ENCODE peak calls at places on chromosomes 2 and 18, in ten cellular contexts. V is naive B cell; M is upper lobe of right lung; U is KBM-7; D is NT2/D1; P is heart right ventricle; H is stimulated activated CD4-positive, alpha-beta T cell treated with anti-CD3 and anti-CD28 coated beads, Interleukin-15, amount 100 ng/mL, for 1 hour; A is neuronal stem cell; L is SW480; F is NCI-H1694. S is an unnamed sample.

GRCh38 chr2:1371066-1371465 is 42.2 kb upstream of the TPO start:
- DNase-seq in L (no peak), A (no peak), H (no peak), P (no peak), M (no peak), D (no peak), U (no peak), F (no peak), V (no peak), S (no peak)

GRCh38 chr18:77851798-77852197 is 602.1 kb downstream of the GALR1 start:
- DNase-seq in H (no peak), F (peak), U (no peak), A (no peak), M (no peak), V (no peak), L (no peak), D (no peak), P (no peak), S (no peak)

GRCh38 chr2:21251216-21251971 is 127.6 kb downstream of the TDRD15 start:
- DNase-seq in A (no peak), U (no peak), D (no peak), P (no peak), L (no peak), M (no peak), F (no peak), V (no peak), H (no peak), S (peak)

GRCh38 chr2:215060851-215061541 is 77.4 kb downstream of the ABCA12 start:
- DNase-seq in A (no peak), D (no peak), U (no peak), P (no peak), F (peak), L (no peak), H (no peak), V (no peak), M (no peak), S (no peak)

GRCh38 chr2:241359481-241360045 is 3.5 kb downstream of the FARP2 start:
- DNase-seq in H (no peak), L (no peak), M (no peak), U (no peak), A (no peak), F (no peak), D (no peak), V (no peak), P (no peak), S (no peak)

GRCh38 chr2:240401308-240401707 is 34.2 kb upstream of the GPC1 start:
- DNase-seq in P (no peak), H (no peak), U (no peak), M (peak), A (no peak), L (no peak), F (no peak), D (no peak), V (no peak), S (no peak)

GRCh38 chr2:176584333-176584732 is 315.1 kb downstream of the MTX2 start:
- DNase-seq in A (no peak), P (no peak), L (peak), U (no peak), V (no peak), M (no peak), H (no peak), F (no peak), D (no peak), S (no peak)

GRCh38 chr2:148201075-148202004 is 180.4 kb downstream of the MBD5 start:
- DNase-seq in A (peak), F (no peak), L (no peak), D (peak), H (peak), V (peak), P (peak), U (peak), M (peak), S (peak)

GRCh38 chr2:182970486-182970885 is 67.8 kb downstream of the NCKAP1 start:
- DNase-seq in D (no peak), L (no peak), F (no peak), V (no peak), H (no peak), P (no peak), U (no peak), A (no peak), M (no peak), S (peak)

GRCh38 chr2:72211777-72212515 is 64.3 kb upstream of the CYP26B1 start:
- DNase-seq in M (no peak), H (no peak), F (no peak), L (no peak), A (no peak), D (no peak), V (no peak), P (no peak), U (no peak), S (no peak)

GRCh38 chr2:23301151-23301550 is 83.8 kb upstream of the KLHL29 start:
- DNase-seq in D (no peak), H (no peak), U (no peak), F (no peak), A (no peak), L (no peak), V (no peak), P (no peak), M (no peak), S (no peak)

GRCh38 chr2:97712693-97713295 is 582 bp upstream of the ZAP70 start:
- DNase-seq in A (no peak), H (peak), D (no peak), L (no peak), F (no peak), U (no peak), V (no peak), M (peak), P (no peak), S (no peak)

GRCh38 chr2:122980672-122981071 is 1044.4 kb upstream of the CNTNAP5 start:
- DNase-seq in U (peak), F (peak), L (no peak), V (no peak), P (peak), M (peak), H (no peak), D (no peak), A (no peak), S (no peak)

GRCh38 chr2:58601017-58601416 is 359.9 kb upstream of the FANCL start:
- DNase-seq in H (no peak), A (no peak), U (no peak), L (no peak), F (no peak), P (no peak), V (no peak), D (no peak), M (no peak), S (no peak)

GRCh38 chr2:149375801-149376349 is 45.5 kb downstream of the LYPD6 start:
- DNase-seq in F (no peak), A (peak), M (no peak), U (no peak), P (no peak), H (no peak), V (no peak), D (no peak), L (no peak), S (peak)

GRCh38 chr2:96848264-96848663 is 4.4 kb upstream of the ANKRD23 start:
- DNase-seq in V (no peak), M (no peak), L (no peak), D (no peak), A (no peak), U (no peak), P (no peak), H (no peak), F (no peak), S (no peak)

GRCh38 chr18:23809411-23809810 is 120.2 kb downstream of the LAMA3 start:
- DNase-seq in L (no peak), D (no peak), A (no peak), U (no peak), M (no peak), V (no peak), P (no peak), F (no peak), H (no peak), S (no peak)

GRCh38 chr2:232487385-232488096 is at the start of gene ECEL1:
- DNase-seq in M (peak), F (no peak), V (no peak), D (no peak), A (no peak), H (no peak), U (no peak), L (no peak), P (no peak), S (no peak)

GRCh38 chr18:3747176-3747973 is 297.4 kb downstream of the TGIF1 start:
- DNase-seq in U (no peak), P (no peak), F (no peak), H (no peak), A (no peak), V (no peak), D (no peak), M (no peak), L (no peak), S (peak)

S was measured in dermis microvascular lymphatic vessel endothelial cell.